ENCODE peak calls at places on chromosomes 2 and 18, in seven cellular contexts. R is kidney; E is colonic mucosa; C is prostate gland; F is BE2C; Q is neural progenitor cell; X is CD8-positive, alpha-beta T cell. H is an unnamed sample.

GRCh38 chr2:196845371-196845770 is 36.2 kb upstream of the C2orf66 start:
- DNase-seq in F (no peak), R (no peak), E (no peak), X (no peak), C (no peak), Q (no peak), H (no peak)

GRCh38 chr18:8951491-8951890 is 151.0 kb upstream of the NDUFV2 start:
- DNase-seq in C (no peak), E (no peak), F (no peak), X (no peak), Q (no peak), R (no peak), H (no peak)

GRCh38 chr18:3810271-3810670 is 360.3 kb downstream of the TGIF1 start:
- DNase-seq in Q (no peak), E (no peak), F (no peak), X (no peak), C (no peak), R (no peak), H (no peak)

GRCh38 chr2:192246297-192246696 is 51.6 kb upstream of the TMEFF2 start:
- DNase-seq in X (no peak), E (no peak), C (no peak), F (no peak), R (no peak), Q (no peak), H (no peak)

GRCh38 chr2:52959801-52960200 is 807.8 kb upstream of the CHAC2 start:
- DNase-seq in C (no peak), X (no peak), Q (no peak), F (no peak), R (no peak), E (no peak), H (no peak)

GRCh38 chr2:144516981-144517824 is 2.7 kb downstream of the ZEB2 start:
- DNase-seq in X (peak; percentile 70), E (no peak), Q (peak; percentile 67), F (peak; percentile 54), R (peak; percentile 71), C (no peak), H (no peak)

GRCh38 chr2:16020389-16021008 is 80.1 kb downstream of the MYCN start:
- DNase-seq in X (no peak), R (no peak), E (no peak), F (peak; percentile 86), Q (no peak), C (no peak), H (no peak)

GRCh38 chr2:136255648-136256461 is 137.9 kb upstream of the CXCR4 start:
- DNase-seq in Q (no peak), E (no peak), C (no peak), R (no peak), X (no peak), F (no peak), H (no peak)

GRCh38 chr18:32422185-32422584 is 48.5 kb downstream of the GAREM1 start:
- DNase-seq in R (no peak), F (no peak), E (no peak), X (no peak), C (no peak), Q (no peak), H (no peak)

GRCh38 chr2:131156452-131157149 is 51.5 kb downstream of the PLEKHB2 start:
- DNase-seq in C (no peak), E (no peak), Q (no peak), F (no peak), R (peak; percentile 64), X (no peak), H (no peak)

GRCh38 chr2:238568455-238569414 is 142.0 kb downstream of the ASB1 start:
- DNase-seq in E (no peak), R (no peak), F (no peak), Q (no peak), C (no peak), X (no peak), H (no peak)

GRCh38 chr18:79856119-79857080 is 58.7 kb downstream of the KCNG2 start:
- DNase-seq in R (no peak), Q (peak; percentile 82), F (no peak), E (peak; percentile 15), C (no peak), X (peak; percentile 48), H (no peak)

GRCh38 chr18:58507881-58508280 is 121.0 kb downstream of the ALPK2 start:
- DNase-seq in F (no peak), X (no peak), E (no peak), C (no peak), R (no peak), Q (no peak), H (no peak)

GRCh38 chr18:11149441-11150270 is at the start of gene PIEZO2:
- DNase-seq in E (peak; percentile 69), X (no peak), R (peak; percentile 83), Q (peak; percentile 92), F (peak; percentile 56), C (peak; percentile 24), H (no peak)

GRCh38 chr2:216222650-216223352 is 113.7 kb downstream of the XRCC5 start:
- DNase-seq in X (no peak), Q (peak; percentile 16), F (no peak), R (no peak), E (no peak), C (no peak), H (no peak)

GRCh38 chr18:10140461-10140911 is 226.7 kb downstream of the VAPA start:
- DNase-seq in X (no peak), E (no peak), R (no peak), Q (no peak), C (no peak), F (no peak), H (no peak)

GRCh38 chr2:22375094-22375493 is 1009.9 kb upstream of the KLHL29 start:
- DNase-seq in R (no peak), E (no peak), X (no peak), F (peak; percentile 27), Q (peak; percentile 24), C (no peak), H (no peak)

GRCh38 chr2:191845248-191845715 is 1.6 kb downstream of the CAVIN2 start:
- DNase-seq in R (peak; percentile 75), C (no peak), E (no peak), X (no peak), Q (peak; percentile 44), F (peak; percentile 52), H (no peak)

GRCh38 chr2:85458611-85459563 is 40.4 kb downstream of the SH2D6 start:
- DNase-seq in E (no peak), F (no peak), X (no peak), C (no peak), Q (no peak), R (no peak), H (no peak)

DNA sequence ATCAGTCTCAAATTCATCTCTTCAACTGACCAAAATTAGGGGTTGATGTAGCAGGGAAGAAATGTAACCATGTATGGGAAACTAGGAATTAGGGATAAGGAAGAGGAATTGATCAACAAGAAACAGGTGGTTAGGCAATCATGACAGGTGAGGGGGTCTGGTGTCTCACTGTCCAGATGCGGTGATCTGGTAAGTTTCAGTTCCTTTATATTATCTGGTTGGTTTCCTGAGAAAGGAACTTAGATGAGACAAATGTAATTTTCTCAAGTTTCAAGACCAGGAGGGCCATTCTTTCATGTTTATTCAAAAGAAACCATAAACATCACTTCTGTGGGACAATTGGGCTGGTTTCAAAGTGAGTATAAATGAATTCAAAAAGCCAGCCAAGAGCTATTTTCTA is 306.2 kb upstream of the KCNJ3 start:
- DNase-seq in R (no peak), F (no peak), X (no peak), Q (no peak), E (no peak), C (no peak), H (no peak)
- H3K36me3 ChIP-seq in R (no peaks in the 10 kb centered on the region), F (no peaks in the 10 kb centered on the region), X (no peaks in the 10 kb centered on the region), Q (peaks cover 4% of the 10 kb centered on the region), E (no peaks in the 10 kb centered on the region), C (no peaks in the 10 kb centered on the region), H (no peaks in the 10 kb centered on the region)

GRCh38 chr18:57077786-57078552 is 68.9 kb upstream of the BOD1L2 start:
- DNase-seq in X (peak; percentile 57), R (no peak), Q (no peak), C (no peak), E (no peak), F (no peak), H (no peak)
- TF ChIP-seq CTCF in X (no peak), R (no peak), Q (no peak), C (no peak), E (no peak), F (no peak), H (no peak)

GRCh38 chr18:35097763-35098162 is 56.5 kb downstream of the MAPRE2 start:
- DNase-seq in F (no peak), E (no peak), Q (no peak), X (no peak), C (no peak), R (no peak), H (no peak)

GRCh38 chr18:35104391-35105051 is 63.3 kb downstream of the MAPRE2 start:
- DNase-seq in E (no peak), R (no peak), C (no peak), X (no peak), F (no peak), Q (no peak), H (no peak)

GRCh38 chr18:35095983-35096676 is 54.9 kb downstream of the MAPRE2 start:
- DNase-seq in Q (no peak), C (no peak), R (no peak), X (no peak), F (no peak), E (no peak), H (no peak)

GRCh38 chr18:35096677-35097011 is 55.4 kb downstream of the MAPRE2 start:
- DNase-seq in R (no peak), Q (no peak), F (no peak), E (no peak), C (no peak), X (no peak), H (no peak)

DNA sequence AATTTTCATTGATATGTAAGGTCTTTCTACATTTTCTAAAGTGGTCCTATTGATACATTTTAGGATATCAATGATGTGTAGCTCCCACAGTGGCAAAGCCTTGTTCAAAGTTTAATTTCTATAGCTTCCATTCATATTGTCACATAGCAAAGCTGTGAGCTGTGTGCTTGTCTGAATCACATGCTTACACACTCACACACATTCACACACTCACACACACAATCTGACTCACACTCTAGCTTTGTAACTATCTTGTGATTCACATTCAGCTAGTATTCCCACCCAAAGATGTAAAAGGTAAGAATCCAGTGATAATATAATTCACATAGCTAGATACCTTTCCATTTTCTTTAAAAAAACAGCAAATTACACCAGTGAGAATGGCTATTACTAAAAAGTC is 58.7 kb downstream of the MAPRE2 start:
- DNase-seq in R (no peak), E (no peak), X (no peak), Q (no peak), F (no peak), C (no peak), H (no peak)
- H3K36me3 ChIP-seq in R (peaks cover 5% of the 10 kb centered on the region), E (no peaks in the 10 kb centered on the region), X (peaks cover 10% of the 10 kb centered on the region), Q (peaks cover 6% of the 10 kb centered on the region), F (no peaks in the 10 kb centered on the region), C (no peaks in the 10 kb centered on the region), H (no peaks in the 10 kb centered on the region)

GRCh38 chr2:8000861-8001260 is 681.0 kb upstream of the ID2 start:
- DNase-seq in F (no peak), C (no peak), R (no peak), Q (no peak), X (no peak), E (no peak), H (no peak)
- TF ChIP-seq CTCF in F (peak; percentile 43), C (no peak), R (peak; percentile 23), Q (no peak), X (no peak), E (no peak), H (no peak)

DNA sequence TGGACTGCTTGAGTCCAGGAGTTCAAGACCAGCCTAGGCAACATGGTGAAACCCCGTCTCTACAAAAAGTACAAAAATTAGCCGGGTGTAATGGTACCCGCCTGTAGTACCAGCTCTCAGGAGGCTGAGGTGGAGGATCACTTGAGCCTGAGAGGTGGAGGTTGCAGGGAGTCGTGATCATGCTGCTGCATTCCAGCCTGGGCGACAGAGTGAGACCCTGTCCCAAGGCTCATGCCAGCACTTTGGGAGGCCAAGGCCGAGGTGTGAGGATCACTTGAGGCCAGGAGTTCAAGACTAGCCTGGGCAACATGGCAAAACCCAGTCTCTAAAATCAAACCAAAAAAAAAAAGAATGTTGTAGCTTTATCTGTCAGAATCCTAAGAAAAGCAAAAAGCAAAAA is 25.4 kb downstream of the SMC6 start:
- DNase-seq in R (no peak), C (no peak), Q (no peak), E (no peak), F (no peak), X (no peak), H (no peak)
- H3K36me3 ChIP-seq in R (peaks cover 11% of the 10 kb centered on the region), C (no peaks in the 10 kb centered on the region), Q (peaks cover 31% of the 10 kb centered on the region), E (no peaks in the 10 kb centered on the region), F (peaks cover 14% of the 10 kb centered on the region), X (peaks cover 4% of the 10 kb centered on the region), H (peaks cover 8% of the 10 kb centered on the region)

H was measured in breast epithelium.